ENCODE peak calls at places on chromosomes 4 and X, in eight cellular contexts. O is pancreas; V is esophagus squamous epithelium; N is heart left ventricle; F is MM.1S; E is body of pancreas; J is naive thymus-derived CD4-positive, alpha-beta T cell; B is OCI-LY7. K is an unnamed sample.

GRCh38 chr4:122821097-122821496 is 5.5 kb upstream of the FGF2 start:
- DNase-seq in O (no peak), V (no peak), N (no peak), F (no peak), E (no peak), J (no peak), B (no peak), K (no peak)

GRCh38 chr4:121397941-121398601 is 17.3 kb upstream of the QRFPR start:
- DNase-seq in O (no peak), V (no peak), N (no peak), F (no peak), E (no peak), J (no peak), B (no peak), K (no peak)

GRCh38 chr4:14539246-14539645 is 463.0 kb upstream of the CPEB2 start:
- DNase-seq in O (no peak), V (no peak), N (no peak), F (no peak), E (no peak), J (no peak), B (no peak), K (no peak)

GRCh38 chr4:54184581-54184980 is 44.5 kb upstream of the PDGFRA start:
- DNase-seq in O (no peak), V (no peak), N (no peak), F (no peak), E (no peak), J (no peak), B (no peak), K (no peak)

GRCh38 chr4:7192252-7193039 is at the start of gene SORCS2:
- DNase-seq in O (peak), V (no peak), N (peak), F (no peak), E (peak), J (no peak), B (no peak), K (peak)

GRCh38 chr4:65791111-65791806 is 121.0 kb upstream of the EPHA5 start:
- DNase-seq in O (no peak), V (no peak), N (no peak), F (no peak), E (no peak), J (no peak), B (no peak), K (no peak)

GRCh38 chr4:15042529-15043167 is 40.4 kb downstream of the CPEB2 start:
- DNase-seq in O (no peak), V (no peak), N (no peak), F (no peak), E (no peak), J (no peak), B (no peak), K (no peak)

GRCh38 chr4:77958897-77959296 is 96.3 kb downstream of the MRPL1 start:
- DNase-seq in O (no peak), V (no peak), N (no peak), F (no peak), E (no peak), J (no peak), B (no peak), K (no peak)

GRCh38 chr4:89995006-89995405 is 100.4 kb downstream of the MMRN1 start:
- DNase-seq in O (no peak), V (no peak), N (no peak), F (no peak), E (no peak), J (no peak), B (no peak), K (no peak)

GRCh38 chrX:148530464-148531077 is 30.2 kb downstream of the AFF2 start:
- DNase-seq in O (no peak), V (no peak), N (no peak), F (peak), E (peak), J (no peak), B (peak), K (no peak)

GRCh38 chr4:81470456-81471327 is 1.0 kb downstream of the RASGEF1B start:
- DNase-seq in O (peak), V (peak), N (peak), F (peak), E (peak), J (peak), B (peak), K (peak)

GRCh38 chr4:109921384-109921808 is 8.7 kb downstream of the EGF start:
- DNase-seq in O (no peak), V (no peak), N (no peak), F (no peak), E (peak), J (no peak), B (no peak), K (peak)

GRCh38 chr4:30821891-30822612 is 101.9 kb downstream of the PCDH7 start:
- DNase-seq in O (no peak), V (no peak), N (no peak), F (no peak), E (no peak), J (no peak), B (no peak), K (no peak)

GRCh38 chr4:30828290-30828926 is 108.2 kb downstream of the PCDH7 start:
- DNase-seq in O (no peak), V (no peak), N (no peak), F (no peak), E (no peak), J (no peak), B (no peak), K (no peak)

GRCh38 chr4:30822911-30823529 is 102.9 kb downstream of the PCDH7 start:
- DNase-seq in O (no peak), V (no peak), N (no peak), F (no peak), E (no peak), J (no peak), B (no peak), K (no peak)

GRCh38 chr4:30821275-30821674 is 101.1 kb downstream of the PCDH7 start:
- DNase-seq in O (no peak), V (no peak), N (no peak), F (no peak), E (no peak), J (no peak), B (no peak), K (no peak)

GRCh38 chr4:30825008-30825765 is 105.0 kb downstream of the PCDH7 start:
- DNase-seq in O (no peak), V (no peak), N (no peak), F (no peak), E (no peak), J (no peak), B (no peak), K (no peak)
- H3K27ac ChIP-seq in O (no peak), V (no peak), N (no peak), F (no peak), E (no peak), J (no peak), B (no peak), K (no peak)

DNA sequence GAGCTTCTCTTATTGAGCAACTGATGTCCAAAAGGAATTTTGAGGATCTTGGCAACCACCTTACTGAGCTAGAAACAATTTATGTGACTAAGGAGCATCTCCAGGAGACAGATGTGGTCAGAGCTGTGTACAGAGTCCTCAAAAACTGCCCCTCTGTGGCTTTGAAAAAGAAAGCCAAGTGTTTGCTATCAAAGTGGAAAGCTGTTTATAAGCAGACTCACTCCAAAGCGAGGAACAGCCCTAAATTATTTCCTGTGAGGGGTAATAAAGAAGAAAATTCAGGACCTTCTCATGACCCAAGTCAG is 9.5 kb downstream of the TCEANC start:
- DNase-seq in O (no peak), V (no peak), N (no peak), F (no peak), E (no peak), J (no peak), B (no peak), K (peak)
- H3K27ac ChIP-seq in O (no peak), V (no peak), N (no peak), F (peak), E (no peak), J (no peak), B (no peak), K (peak)

GRCh38 chrX:130728208-130728607 is 174.8 kb downstream of the ENOX2 start:
- DNase-seq in O (no peak), V (no peak), N (no peak), F (no peak), E (no peak), J (no peak), B (no peak), K (no peak)
- H3K27ac ChIP-seq in O (no peak), V (no peak), N (no peak), F (no peak), E (no peak), J (no peak), B (no peak), K (no peak)

DNA sequence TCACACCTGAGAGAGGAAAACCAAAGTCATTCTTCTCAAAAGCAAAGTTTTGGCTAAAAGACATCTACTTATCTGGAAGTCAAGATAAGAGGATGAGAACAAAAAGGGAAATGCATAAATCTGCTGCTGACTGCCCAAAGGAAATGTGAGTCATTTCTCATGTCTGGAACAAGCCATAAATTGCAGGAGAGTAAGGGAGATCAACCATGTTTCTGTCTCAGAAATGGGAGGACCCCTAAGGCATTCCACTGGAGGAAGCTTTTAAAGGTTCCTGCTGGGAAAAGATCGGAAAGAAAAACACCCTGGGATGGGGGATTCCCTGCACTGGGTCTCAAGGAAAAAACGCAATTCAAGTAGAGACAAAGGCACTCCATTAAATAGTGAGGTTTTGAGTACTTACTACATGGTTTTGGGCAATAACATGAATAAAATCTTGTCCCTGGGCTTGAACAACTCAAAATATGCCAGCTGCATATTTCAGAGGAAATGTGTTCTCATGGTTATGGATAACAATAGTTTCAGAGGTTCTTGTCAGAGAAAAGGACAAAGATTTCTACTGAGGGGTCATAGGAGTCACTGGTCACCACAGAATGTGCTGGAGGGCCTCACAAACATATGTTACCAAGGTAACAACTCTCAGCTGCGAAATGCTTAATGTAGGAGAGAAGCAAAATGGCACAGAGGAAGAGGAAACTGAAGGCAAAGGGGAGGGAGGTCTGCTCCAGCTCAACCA is 19.3 kb downstream of the GPR143 start:
- DNase-seq in O (no peak), V (no peak), N (no peak), F (no peak), E (no peak), J (no peak), B (no peak), K (no peak)
- H3K27ac ChIP-seq in O (no peak), V (no peak), N (peak), F (no peak), E (no peak), J (no peak), B (no peak), K (peak)

GRCh38 chr4:128159967-128160366 is 98.9 kb downstream of the LARP1B start:
- DNase-seq in O (no peak), V (no peak), N (no peak), F (no peak), E (no peak), J (no peak), B (no peak), K (no peak)

GRCh38 chr4:128166982-128167381 is 105.9 kb downstream of the LARP1B start:
- DNase-seq in O (no peak), V (no peak), N (no peak), F (no peak), E (no peak), J (no peak), B (no peak), K (no peak)

GRCh38 chr4:128161138-128161537 is 100.0 kb downstream of the LARP1B start:
- DNase-seq in O (no peak), V (no peak), N (no peak), F (no peak), E (no peak), J (no peak), B (no peak), K (no peak)

GRCh38 chr4:128162434-128162833 is 101.3 kb downstream of the LARP1B start:
- DNase-seq in O (no peak), V (no peak), N (no peak), F (no peak), E (no peak), J (no peak), B (no peak), K (no peak)

DNA sequence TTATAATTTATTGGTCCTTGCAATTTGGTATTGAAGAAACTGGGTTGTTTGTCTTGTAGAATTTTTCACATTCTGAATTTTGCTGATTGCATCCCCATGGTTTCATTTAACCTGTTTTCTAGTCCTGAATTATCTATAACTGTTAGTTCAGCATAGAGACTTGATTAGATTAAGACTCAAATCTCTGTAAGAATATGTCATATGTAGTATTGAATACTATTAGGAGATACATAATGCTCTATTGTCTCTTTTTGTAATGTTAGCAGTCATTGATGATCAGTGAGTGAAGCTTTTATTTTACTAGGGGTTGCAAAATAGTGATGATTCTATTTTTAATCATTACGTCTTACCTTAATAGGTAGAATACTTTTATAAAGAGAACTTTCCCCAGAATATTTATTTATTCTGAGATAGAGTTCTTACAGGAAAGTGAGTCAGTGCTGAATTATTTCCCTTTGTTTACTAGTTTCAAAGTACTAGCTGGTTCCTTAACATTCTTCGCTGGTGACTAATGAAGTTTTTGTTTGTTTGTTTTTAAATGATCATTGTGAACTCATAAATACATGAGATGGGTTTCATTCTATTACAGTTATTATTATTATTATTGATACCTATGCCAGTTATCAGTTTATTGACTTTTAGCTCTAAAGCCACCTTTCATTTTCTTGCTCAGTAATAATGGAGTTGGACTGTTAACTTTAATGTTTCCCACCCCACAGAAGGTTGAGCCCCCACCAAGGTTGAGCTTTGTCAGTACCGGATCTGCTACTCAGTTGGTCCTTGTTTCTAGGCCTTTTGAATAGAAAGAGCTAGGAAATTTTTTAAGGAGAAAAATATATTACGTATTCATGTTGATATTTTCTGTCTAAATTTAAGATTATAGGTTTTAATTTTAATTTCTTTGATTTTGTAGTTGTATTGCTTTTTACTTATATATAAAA is 102.3 kb downstream of the LARP1B start:
- DNase-seq in O (no peak), V (no peak), N (no peak), F (no peak), E (no peak), J (no peak), B (no peak), K (no peak)
- H3K27ac ChIP-seq in O (no peak), V (no peak), N (no peak), F (no peak), E (peak), J (no peak), B (no peak), K (no peak)

K was measured in uterus.